ENCODE peak calls at places on chromosomes 4 and X, in six cellular contexts. J is colonic mucosa; F is astrocyte; X is aorta; I is naive thymus-derived CD4-positive, alpha-beta T cell; M is sigmoid colon. R is an unnamed sample. For H3K9me3, the result is how much of the 10 kb centered on the place peaks cover.

GRCh38 chr4:961651-962230 is 11.6 kb downstream of the DGKQ start:
- DNase-seq in J (peak), F (no peak), X (peak), I (no peak), M (peak), R (no peak)

GRCh38 chrX:87728459-87728858 is 210.9 kb downstream of the KLHL4 start:
- DNase-seq in J (no peak), F (no peak), X (no peak), I (no peak), M (no peak), R (no peak)

GRCh38 chr4:6608758-6609414 is 31.6 kb upstream of the MRFAP1 start:
- DNase-seq in J (no peak), F (no peak), X (no peak), I (no peak), M (no peak), R (no peak)

GRCh38 chrX:87299563-87300160 is 217.9 kb upstream of the KLHL4 start:
- DNase-seq in J (no peak), F (no peak), X (no peak), I (no peak), M (no peak), R (no peak)

GRCh38 chrX:110145854-110146253 is 142.9 kb downstream of the TMEM164 start:
- DNase-seq in J (no peak), F (no peak), X (no peak), I (no peak), M (no peak), R (no peak)

GRCh38 chr4:15109583-15109982 is 107.3 kb downstream of the CPEB2 start:
- DNase-seq in J (no peak), F (no peak), X (no peak), I (no peak), M (no peak), R (no peak)

GRCh38 chr4:7120341-7120740 is 52.5 kb upstream of the GRPEL1 start:
- DNase-seq in J (no peak), F (no peak), X (no peak), I (no peak), M (no peak), R (no peak)

GRCh38 chr4:4704267-4704666 is 155.2 kb upstream of the MSX1 start:
- DNase-seq in J (no peak), F (no peak), X (no peak), I (no peak), M (no peak), R (no peak)

GRCh38 chr4:53885668-53886067 is 178.7 kb downstream of the CHIC2 start:
- DNase-seq in J (no peak), F (no peak), X (peak), I (no peak), M (no peak), R (no peak)

GRCh38 chr4:101155368-101155767 is 192.0 kb downstream of the PPP3CA start:
- DNase-seq in J (no peak), F (peak), X (no peak), I (no peak), M (no peak), R (no peak)

GRCh38 chrX:106613277-106613676 is 1.5 kb downstream of the RADX start:
- DNase-seq in J (no peak), F (no peak), X (no peak), I (no peak), M (no peak), R (no peak)

GRCh38 chrX:136627381-136627780 is 20.6 kb upstream of the CD40LG start:
- DNase-seq in J (no peak), F (no peak), X (no peak), I (no peak), M (no peak), R (no peak)

GRCh38 chr4:140901736-140902336 is 145.7 kb upstream of the TBC1D9 start:
- DNase-seq in J (no peak), F (no peak), X (no peak), I (no peak), M (no peak), R (no peak)

DNA sequence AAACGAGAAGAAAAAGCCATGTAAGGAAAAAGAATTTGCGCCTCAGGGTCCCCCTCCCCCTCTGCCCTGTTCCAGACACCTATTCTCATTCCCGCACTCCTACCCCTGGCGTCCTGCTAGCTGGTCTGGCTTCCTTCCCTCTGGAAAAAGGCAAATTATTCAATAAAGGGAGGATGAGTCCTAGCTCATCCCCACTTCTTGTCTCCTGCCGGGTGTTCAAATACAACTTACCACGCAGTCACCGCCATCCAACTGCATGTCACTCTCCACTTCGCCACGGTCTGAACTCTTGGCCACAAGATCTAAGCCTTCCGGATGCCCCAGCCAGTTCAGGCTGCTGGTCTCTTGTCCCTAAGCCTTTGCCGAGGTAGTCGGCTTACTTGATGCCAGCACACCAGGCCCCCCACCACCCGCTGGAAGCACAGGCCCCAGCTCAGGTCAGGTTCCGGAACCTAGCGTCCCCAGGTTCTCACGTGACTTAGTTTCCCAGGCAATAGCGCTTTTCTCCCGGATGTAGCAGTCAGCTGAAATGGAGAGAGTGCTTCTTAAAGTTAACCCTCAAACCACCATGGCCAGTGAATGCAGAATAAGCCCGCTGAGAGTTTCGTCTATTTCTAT is 209.6 kb upstream of the SPIN4 start:
- DNase-seq in J (peak), F (peak), X (peak), I (peak), M (peak), R (peak)
- H3K27ac ChIP-seq in J (peak), F (peak), X (peak), I (peak), M (peak), R (peak)

GRCh38 chr4:17665346-17665745 is 50.9 kb downstream of the MED28 start:
- DNase-seq in J (no peak), F (no peak), X (no peak), I (no peak), M (no peak), R (no peak)
- H3K4me3 ChIP-seq in J (no peak), F (no peak), X (no peak), I (no peak), M (no peak), R (no peak)

GRCh38 chr4:159685406-159686092 is 582.7 kb downstream of the RAPGEF2 start:
- DNase-seq in J (no peak), F (peak), X (no peak), I (no peak), M (no peak), R (no peak)

GRCh38 chr4:159684061-159684460 is 581.2 kb downstream of the RAPGEF2 start:
- DNase-seq in J (no peak), F (no peak), X (no peak), I (no peak), M (no peak), R (no peak)

GRCh38 chr4:159689526-159689925 is 586.6 kb downstream of the RAPGEF2 start:
- DNase-seq in J (no peak), F (no peak), X (no peak), I (no peak), M (no peak), R (no peak)
- H3K9me3 ChIP-seq in J (under half), F (under half), X (under half), I (under half), M (under half), R (under half)

DNA sequence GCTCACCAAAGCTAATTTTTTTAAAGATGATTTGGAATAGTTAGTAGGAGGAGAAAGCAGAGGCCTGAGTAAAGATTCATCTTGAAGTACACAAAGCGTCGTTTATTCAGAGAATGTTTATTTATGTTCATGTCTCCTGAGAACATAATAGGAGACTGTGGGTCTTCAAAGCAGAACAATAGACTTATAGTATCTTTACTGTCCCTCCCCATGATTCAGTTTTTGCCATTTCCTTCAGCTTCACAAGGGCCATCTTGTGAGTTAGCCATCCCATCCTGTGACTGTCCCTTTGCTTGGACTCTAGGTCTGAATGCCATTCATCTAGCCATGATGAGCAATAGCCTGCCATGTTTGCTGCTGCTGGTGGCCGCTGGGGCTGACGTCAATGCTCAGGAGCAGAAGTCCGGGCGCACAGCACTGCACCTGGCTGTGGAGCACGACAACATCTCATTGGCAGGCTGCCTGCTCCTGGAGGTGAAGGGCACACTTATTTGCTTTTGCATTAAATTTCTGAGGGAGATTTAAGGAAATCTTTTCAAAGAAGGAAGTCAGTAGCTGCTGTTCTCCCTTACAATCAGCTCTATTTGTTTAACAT is 105.8 kb downstream of the NFKB1 start:
- DNase-seq in J (no peak), F (no peak), X (no peak), I (no peak), M (no peak), R (no peak)
- H3K27ac ChIP-seq in J (no peak), F (no peak), X (no peak), I (no peak), M (no peak), R (no peak)

DNA sequence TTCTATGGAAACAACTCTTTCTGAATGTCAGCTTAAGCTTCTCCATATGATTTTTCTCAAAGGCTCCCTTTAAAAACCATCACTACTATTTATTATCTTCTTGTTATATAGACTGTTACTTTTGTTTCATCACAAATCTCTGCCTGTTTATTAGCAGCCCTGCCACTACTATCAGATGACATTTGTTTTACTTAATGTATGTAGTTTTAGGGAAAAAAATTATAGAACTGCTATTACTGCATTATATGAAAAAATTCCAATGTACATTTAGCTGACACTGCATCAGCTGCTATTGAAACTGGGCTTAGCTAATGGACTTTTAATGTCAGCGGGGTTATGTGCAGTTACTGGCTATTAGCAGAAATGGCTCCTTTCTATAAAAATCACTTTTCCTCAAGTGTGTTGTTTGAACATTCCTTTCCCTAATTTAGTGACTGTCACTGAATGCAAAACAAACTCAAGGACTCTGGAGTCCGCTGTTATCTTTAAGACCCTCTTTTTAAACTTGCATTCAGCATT is 10.7 kb downstream of the UNC5C start:
- DNase-seq in J (no peak), F (no peak), X (no peak), I (no peak), M (no peak), R (no peak)
- H3K4me3 ChIP-seq in J (no peak), F (no peak), X (peak), I (no peak), M (no peak), R (no peak)

DNA sequence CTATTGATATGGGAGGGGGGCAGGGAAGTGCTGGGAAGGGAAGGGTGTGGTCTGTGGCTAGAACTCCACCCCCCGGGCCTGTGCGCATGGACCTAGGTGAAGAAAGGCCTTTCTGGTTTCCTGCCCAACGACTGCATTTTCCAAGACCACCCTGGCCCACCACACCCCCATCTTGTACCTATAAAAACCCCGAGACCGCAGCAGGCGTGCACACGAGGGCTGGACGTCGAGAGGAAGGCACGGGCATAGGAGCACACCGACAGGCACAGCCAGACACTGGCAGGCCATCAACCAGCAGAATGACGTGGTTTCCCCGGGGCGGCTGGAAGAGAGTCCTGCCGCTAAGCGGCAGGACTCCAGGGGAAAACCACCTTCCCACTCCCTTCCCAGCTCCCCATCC is 981.1 kb downstream of the PCDH7 start:
- DNase-seq in J (no peak), F (no peak), X (no peak), I (no peak), M (no peak), R (no peak)
- H3K9me3 ChIP-seq in J (under half), F (under half), X (under half), I (under half), M (under half), R (under half)

GRCh38 chr4:2891294-2891693 is 47.6 kb downstream of the ADD1 start:
- DNase-seq in J (no peak), F (peak), X (no peak), I (no peak), M (no peak), R (no peak)
- H3K27ac ChIP-seq in J (no peak), F (no peak), X (no peak), I (peak), M (no peak), R (no peak)

GRCh38 chr4:176032454-176032853 is 33.2 kb upstream of the WDR17 start:
- DNase-seq in J (no peak), F (no peak), X (no peak), I (no peak), M (no peak), R (no peak)
- H3K4me3 ChIP-seq in J (no peak), F (no peak), X (no peak), I (no peak), M (no peak), R (no peak)

GRCh38 chr4:19038231-19038630 is 1016.7 kb upstream of the LCORL start:
- DNase-seq in J (no peak), F (no peak), X (no peak), I (no peak), M (no peak), R (no peak)
- H3K9me3 ChIP-seq in J (under half), F (under half), X (under half), I (under half), M (under half), R (under half)

GRCh38 chr4:149815743-149816142 is at the start of gene IQCM:
- DNase-seq in J (no peak), F (no peak), X (no peak), I (no peak), M (no peak), R (no peak)
- H3K27ac ChIP-seq in J (no peak), F (no peak), X (no peak), I (no peak), M (no peak), R (no peak)

R was measured in breast epithelium.